ENCODE peak calls at places on chromosomes 1 and 21, in nine cellular contexts. One of them, this sample, is unnamed.

GRCh38 chr1:88890790-88891317 is 513 bp downstream of the GTF2B start:
- DNase-seq in cardiac fibroblast: peak
- DNase-seq in tibial nerve: peak
- DNase-seq in glutamatergic neuron: peak
- DNase-seq in psoas muscle: no peak
- DNase-seq in kidney: no peak
- DNase-seq in A549: no peak
- DNase-seq in B cell: no peak
- DNase-seq in left ventricle myocardium inferior: no peak
- DNase-seq in this sample: no peak

GRCh38 chr1:205535096-205535495 is 30.6 kb downstream of the CDK18 start:
- DNase-seq in glutamatergic neuron: no peak
- DNase-seq in left ventricle myocardium inferior: no peak
- DNase-seq in cardiac fibroblast: no peak
- DNase-seq in kidney: peak
- DNase-seq in A549: no peak
- DNase-seq in B cell: no peak
- DNase-seq in tibial nerve: no peak
- DNase-seq in psoas muscle: peak
- DNase-seq in this sample: no peak

GRCh38 chr1:119626841-119627240 is 21.2 kb downstream of the ZNF697 start:
- DNase-seq in A549: no peak
- DNase-seq in tibial nerve: no peak
- DNase-seq in B cell: no peak
- DNase-seq in psoas muscle: no peak
- DNase-seq in left ventricle myocardium inferior: no peak
- DNase-seq in glutamatergic neuron: no peak
- DNase-seq in kidney: no peak
- DNase-seq in cardiac fibroblast: peak
- DNase-seq in this sample: no peak

GRCh38 chr1:160552425-160552824 is 26.9 kb downstream of the CD84 start:
- DNase-seq in kidney: no peak
- DNase-seq in cardiac fibroblast: no peak
- DNase-seq in glutamatergic neuron: no peak
- DNase-seq in psoas muscle: no peak
- DNase-seq in A549: no peak
- DNase-seq in B cell: no peak
- DNase-seq in tibial nerve: no peak
- DNase-seq in left ventricle myocardium inferior: no peak
- DNase-seq in this sample: no peak

GRCh38 chr1:6399294-6399693 is 5.7 kb upstream of the ACOT7 start:
- DNase-seq in B cell: no peak
- DNase-seq in tibial nerve: no peak
- DNase-seq in cardiac fibroblast: no peak
- DNase-seq in left ventricle myocardium inferior: no peak
- DNase-seq in kidney: no peak
- DNase-seq in A549: no peak
- DNase-seq in psoas muscle: no peak
- DNase-seq in glutamatergic neuron: no peak
- DNase-seq in this sample: no peak

GRCh38 chr1:39507230-39507928 is 15.9 kb downstream of the BMP8A start:
- DNase-seq in tibial nerve: no peak
- DNase-seq in A549: no peak
- DNase-seq in left ventricle myocardium inferior: no peak
- DNase-seq in B cell: no peak
- DNase-seq in psoas muscle: no peak
- DNase-seq in cardiac fibroblast: peak
- DNase-seq in kidney: no peak
- DNase-seq in glutamatergic neuron: peak
- DNase-seq in this sample: no peak

GRCh38 chr21:29148535-29148934 is 18.1 kb downstream of the MAP3K7CL start:
- DNase-seq in tibial nerve: no peak
- DNase-seq in psoas muscle: no peak
- DNase-seq in glutamatergic neuron: no peak
- DNase-seq in A549: no peak
- DNase-seq in kidney: no peak
- DNase-seq in B cell: no peak
- DNase-seq in left ventricle myocardium inferior: no peak
- DNase-seq in cardiac fibroblast: no peak
- DNase-seq in this sample: no peak

GRCh38 chr1:20215716-20216115 is 29.4 kb upstream of the PLA2G2C start:
- DNase-seq in A549: no peak
- DNase-seq in left ventricle myocardium inferior: no peak
- DNase-seq in glutamatergic neuron: no peak
- DNase-seq in kidney: no peak
- DNase-seq in cardiac fibroblast: no peak
- DNase-seq in tibial nerve: no peak
- DNase-seq in psoas muscle: no peak
- DNase-seq in B cell: no peak
- DNase-seq in this sample: no peak

GRCh38 chr1:74772945-74773344 is 40.0 kb downstream of the TYW3 start:
- DNase-seq in psoas muscle: no peak
- DNase-seq in left ventricle myocardium inferior: no peak
- DNase-seq in tibial nerve: no peak
- DNase-seq in B cell: no peak
- DNase-seq in glutamatergic neuron: no peak
- DNase-seq in kidney: no peak
- DNase-seq in A549: no peak
- DNase-seq in cardiac fibroblast: peak
- DNase-seq in this sample: no peak

GRCh38 chr1:74771913-74772515 is 39.1 kb downstream of the TYW3 start:
- DNase-seq in A549: peak
- DNase-seq in glutamatergic neuron: no peak
- DNase-seq in B cell: peak
- DNase-seq in cardiac fibroblast: peak
- DNase-seq in left ventricle myocardium inferior: no peak
- DNase-seq in psoas muscle: no peak
- DNase-seq in kidney: no peak
- DNase-seq in tibial nerve: peak
- DNase-seq in this sample: no peak

GRCh38 chr1:74763714-74764301 is 30.9 kb downstream of the TYW3 start:
- DNase-seq in glutamatergic neuron: no peak
- DNase-seq in tibial nerve: no peak
- DNase-seq in left ventricle myocardium inferior: no peak
- DNase-seq in psoas muscle: no peak
- DNase-seq in cardiac fibroblast: peak
- DNase-seq in kidney: no peak
- DNase-seq in B cell: no peak
- DNase-seq in A549: no peak
- DNase-seq in this sample: no peak

GRCh38 chr1:74766579-74766978 is 33.6 kb downstream of the TYW3 start:
- DNase-seq in A549: no peak
- DNase-seq in glutamatergic neuron: no peak
- DNase-seq in psoas muscle: no peak
- DNase-seq in cardiac fibroblast: peak
- DNase-seq in B cell: no peak
- DNase-seq in tibial nerve: no peak
- DNase-seq in left ventricle myocardium inferior: no peak
- DNase-seq in kidney: no peak
- DNase-seq in this sample: no peak

GRCh38 chr1:74767490-74767889 is 34.5 kb downstream of the TYW3 start:
- DNase-seq in left ventricle myocardium inferior: no peak
- DNase-seq in A549: peak
- DNase-seq in tibial nerve: no peak
- DNase-seq in B cell: no peak
- DNase-seq in psoas muscle: no peak
- DNase-seq in cardiac fibroblast: peak
- DNase-seq in glutamatergic neuron: no peak
- DNase-seq in kidney: no peak
- DNase-seq in this sample: no peak
- TF ChIP-seq CTCF in left ventricle myocardium inferior: no peak
- TF ChIP-seq CTCF in A549: no peak
- TF ChIP-seq CTCF in tibial nerve: no peak
- TF ChIP-seq CTCF in B cell: no peak
- TF ChIP-seq CTCF in psoas muscle: no peak
- TF ChIP-seq CTCF in cardiac fibroblast: peak
- TF ChIP-seq CTCF in glutamatergic neuron: peak
- TF ChIP-seq CTCF in kidney: peak
- TF ChIP-seq CTCF in this sample: peak

GRCh38 chr1:155134322-155134721 is 1.3 kb upstream of the SLC50A1 start:
- DNase-seq in tibial nerve: no peak
- DNase-seq in A549: no peak
- DNase-seq in psoas muscle: no peak
- DNase-seq in left ventricle myocardium inferior: no peak
- DNase-seq in cardiac fibroblast: no peak
- DNase-seq in B cell: no peak
- DNase-seq in kidney: no peak
- DNase-seq in glutamatergic neuron: no peak
- DNase-seq in this sample: no peak
- TF ChIP-seq CTCF in tibial nerve: no peak
- TF ChIP-seq CTCF in A549: no peak
- TF ChIP-seq CTCF in psoas muscle: no peak
- TF ChIP-seq CTCF in left ventricle myocardium inferior: no peak
- TF ChIP-seq CTCF in cardiac fibroblast: no peak
- TF ChIP-seq CTCF in B cell: no peak
- TF ChIP-seq CTCF in kidney: no peak
- TF ChIP-seq CTCF in glutamatergic neuron: no peak
- TF ChIP-seq CTCF in this sample: no peak

GRCh38 chr1:55483523-55483922 is 268.4 kb upstream of the USP24 start:
- DNase-seq in kidney: no peak
- DNase-seq in B cell: no peak
- DNase-seq in A549: no peak
- DNase-seq in cardiac fibroblast: no peak
- DNase-seq in psoas muscle: no peak
- DNase-seq in left ventricle myocardium inferior: no peak
- DNase-seq in glutamatergic neuron: no peak
- DNase-seq in tibial nerve: no peak
- DNase-seq in this sample: no peak
- TF ChIP-seq CTCF in kidney: no peak
- TF ChIP-seq CTCF in B cell: no peak
- TF ChIP-seq CTCF in A549: no peak
- TF ChIP-seq CTCF in cardiac fibroblast: no peak
- TF ChIP-seq CTCF in psoas muscle: no peak
- TF ChIP-seq CTCF in left ventricle myocardium inferior: no peak
- TF ChIP-seq CTCF in glutamatergic neuron: no peak
- TF ChIP-seq CTCF in tibial nerve: no peak
- TF ChIP-seq CTCF in this sample: peak

GRCh38 chr1:38500352-38500751 is 359.2 kb downstream of the RRAGC start:
- DNase-seq in cardiac fibroblast: no peak
- DNase-seq in A549: no peak
- DNase-seq in tibial nerve: no peak
- DNase-seq in psoas muscle: no peak
- DNase-seq in kidney: no peak
- DNase-seq in left ventricle myocardium inferior: no peak
- DNase-seq in B cell: no peak
- DNase-seq in glutamatergic neuron: peak
- DNase-seq in this sample: peak
- TF ChIP-seq CTCF in cardiac fibroblast: peak
- TF ChIP-seq CTCF in A549: no peak
- TF ChIP-seq CTCF in tibial nerve: no peak
- TF ChIP-seq CTCF in psoas muscle: peak
- TF ChIP-seq CTCF in kidney: peak
- TF ChIP-seq CTCF in left ventricle myocardium inferior: peak
- TF ChIP-seq CTCF in B cell: peak
- TF ChIP-seq CTCF in glutamatergic neuron: peak
- TF ChIP-seq CTCF in this sample: peak

GRCh38 chr1:245380790-245381535 is 226.2 kb downstream of the KIF26B start:
- DNase-seq in A549: no peak
- DNase-seq in kidney: no peak
- DNase-seq in tibial nerve: no peak
- DNase-seq in B cell: no peak
- DNase-seq in left ventricle myocardium inferior: no peak
- DNase-seq in cardiac fibroblast: no peak
- DNase-seq in glutamatergic neuron: no peak
- DNase-seq in psoas muscle: no peak
- DNase-seq in this sample: no peak
- TF ChIP-seq CTCF in A549: peak
- TF ChIP-seq CTCF in kidney: peak
- TF ChIP-seq CTCF in tibial nerve: no peak
- TF ChIP-seq CTCF in B cell: no peak
- TF ChIP-seq CTCF in left ventricle myocardium inferior: peak
- TF ChIP-seq CTCF in cardiac fibroblast: no peak
- TF ChIP-seq CTCF in glutamatergic neuron: no peak
- TF ChIP-seq CTCF in psoas muscle: peak
- TF ChIP-seq CTCF in this sample: peak